ENCODE peak calls at places on chromosomes 7 and 10, in four cellular contexts. B is HFF-Myc, G is AG04450, R is GM10248. Z is an unnamed sample.

GRCh38 chr7:4124904-4125477 is 557.1 kb upstream of the FOXK1 start:
- DNase-seq in B (no peak), G (no peak), R (no peak), Z (no peak)

GRCh38 chr10:47412869-47413268 is 28.8 kb upstream of the ZNF488 start:
- DNase-seq in B (no peak), G (no peak), R (no peak), Z (no peak)

GRCh38 chr7:29946428-29947186 is 43.0 kb downstream of the SCRN1 start:
- DNase-seq in B (no peak), G (no peak), R (no peak), Z (no peak)

GRCh38 chr10:96305019-96305418 is 785 bp downstream of the DNTT start:
- DNase-seq in B (no peak), G (no peak), R (no peak), Z (no peak)

GRCh38 chr10:100750291-100751210 is 5.2 kb downstream of the PAX2 start:
- DNase-seq in B (no peak), G (no peak), R (no peak), Z (no peak)

GRCh38 chr10:34801066-34801738 is 13.9 kb downstream of the PARD3 start:
- DNase-seq in B (no peak), G (no peak), R (no peak), Z (no peak)

GRCh38 chr10:14329609-14330246 is 996 bp downstream of the FRMD4A start:
- DNase-seq in B (no peak), G (no peak), R (no peak), Z (no peak)

GRCh38 chr7:55427279-55427788 is 62.2 kb downstream of the LANCL2 start:
- DNase-seq in B (no peak), G (no peak), R (no peak), Z (no peak)

GRCh38 chr7:128129224-128129864 is 98.1 kb upstream of the LRRC4 start:
- DNase-seq in B (no peak), G (no peak), R (no peak), Z (no peak)

GRCh38 chr7:121159553-121159952 is 169.2 kb upstream of the WNT16 start:
- DNase-seq in B (no peak), G (no peak), R (no peak), Z (no peak)

GRCh38 chr7:121164247-121164646 is 164.6 kb upstream of the WNT16 start:
- DNase-seq in B (no peak), G (no peak), R (no peak), Z (no peak)

GRCh38 chr7:121160150-121161008 is 168.4 kb upstream of the WNT16 start:
- DNase-seq in B (no peak), G (no peak), R (no peak), Z (no peak)

GRCh38 chr7:121166885-121167284 is 161.9 kb upstream of the WNT16 start:
- DNase-seq in B (no peak), G (no peak), R (no peak), Z (no peak)

DNA sequence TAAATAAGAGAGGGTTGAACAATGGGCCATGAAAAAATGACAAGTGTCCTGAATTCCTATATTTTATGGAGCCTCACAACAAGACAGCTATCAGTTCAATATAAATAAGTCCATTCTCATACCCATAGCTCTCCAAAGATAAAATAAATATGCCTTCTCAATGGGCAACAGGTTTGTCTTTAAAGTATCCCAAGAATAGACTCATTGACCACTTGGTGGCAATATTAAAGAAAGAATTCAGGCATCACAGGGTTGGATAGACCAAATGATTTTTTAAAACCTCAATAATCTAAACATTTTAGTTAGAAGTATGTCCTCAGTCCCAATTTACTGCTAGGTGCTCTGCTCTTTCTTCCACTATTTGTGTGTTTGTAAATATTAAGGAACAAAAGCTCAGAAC is 165.1 kb upstream of the WNT16 start:
- DNase-seq in B (no peak), G (no peak), R (no peak), Z (no peak)
- TF ChIP-seq CTCF in B (no peak), G (no peak), R (no peak), Z (no peak)

GRCh38 chr7:27771111-27771510 is 31.1 kb downstream of the TAX1BP1 start:
- DNase-seq in B (no peak), G (no peak), R (no peak), Z (no peak)

GRCh38 chr7:27779873-27780272 is 39.9 kb downstream of the TAX1BP1 start:
- DNase-seq in B (no peak), G (no peak), R (no peak), Z (no peak)

GRCh38 chr7:27775772-27776171 is 35.8 kb downstream of the TAX1BP1 start:
- DNase-seq in B (no peak), G (no peak), R (no peak), Z (no peak)

GRCh38 chr7:27777662-27778061 is 37.7 kb downstream of the TAX1BP1 start:
- DNase-seq in B (no peak), G (no peak), R (no peak), Z (no peak)

DNA sequence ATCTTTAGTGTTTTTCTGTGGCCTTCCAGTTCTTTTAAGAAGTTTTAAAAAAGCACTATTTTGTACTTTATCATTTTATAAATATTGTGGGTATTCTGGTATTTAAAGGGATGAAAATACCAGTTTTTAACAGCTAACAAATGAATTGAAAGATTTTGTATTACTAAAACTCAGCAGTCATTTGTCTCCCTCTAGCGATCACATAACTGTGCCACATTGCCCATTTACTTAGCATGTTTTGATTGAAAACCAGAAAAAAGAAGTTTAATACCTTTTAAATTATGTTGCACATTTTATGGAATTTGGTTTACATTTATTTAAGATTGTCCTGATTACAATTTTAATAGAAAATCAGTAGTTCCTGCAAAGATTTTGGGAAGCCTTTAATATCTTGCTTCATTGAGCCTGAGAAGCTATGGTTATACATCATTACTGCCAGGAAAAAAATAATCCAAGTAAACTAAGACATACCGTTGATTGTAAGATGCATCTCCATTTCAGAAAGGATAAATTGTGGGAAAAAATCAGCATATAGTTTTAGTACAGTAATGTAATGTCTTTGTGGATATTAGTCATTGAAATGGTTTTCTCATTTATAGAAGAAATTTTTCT is 34.9 kb downstream of the TAX1BP1 start:
- DNase-seq in B (no peak), G (no peak), R (no peak), Z (no peak)
- TF ChIP-seq CTCF in B (peak; percentile 64), G (peak; percentile 63), R (peak; percentile 69), Z (peak; percentile 72)

GRCh38 chr7:131489196-131489595 is 67.2 kb downstream of the PODXL start:
- DNase-seq in B (no peak), G (no peak), R (no peak), Z (no peak)

GRCh38 chr7:131487217-131487616 is 69.2 kb downstream of the PODXL start:
- DNase-seq in B (no peak), G (no peak), R (no peak), Z (no peak)

GRCh38 chr7:131489881-131490280 is 66.5 kb downstream of the PODXL start:
- DNase-seq in B (no peak), G (no peak), R (no peak), Z (no peak)

GRCh38 chr7:131486346-131486745 is 70.1 kb downstream of the PODXL start:
- DNase-seq in B (no peak), G (no peak), R (no peak), Z (no peak)

DNA sequence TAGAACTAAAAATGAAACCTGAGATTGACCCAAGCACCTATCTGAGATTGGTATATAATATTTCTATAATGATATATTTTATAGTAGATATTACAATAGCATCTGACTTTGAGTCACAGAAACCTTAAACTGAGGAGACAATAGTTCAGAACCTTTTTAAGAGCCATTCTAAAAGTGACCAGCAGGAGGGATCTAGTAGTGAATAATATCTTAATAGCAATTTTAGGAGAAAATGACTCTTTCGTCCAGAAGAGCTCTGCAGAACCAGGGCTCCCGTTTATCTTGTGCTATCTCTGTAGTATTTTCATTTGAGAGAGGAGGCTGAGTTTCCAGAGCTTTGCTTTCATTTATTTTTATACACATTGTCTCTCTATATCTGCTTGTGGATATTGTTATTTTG is 68.1 kb downstream of the PODXL start:
- DNase-seq in B (no peak), G (no peak), R (no peak), Z (no peak)
- TF ChIP-seq CTCF in B (peak; percentile 21), G (peak; percentile 41), R (no peak), Z (peak; percentile 17)

GRCh38 chr7:70190266-70190665 is 592.0 kb downstream of the AUTS2 start:
- DNase-seq in B (no peak), G (no peak), R (no peak), Z (no peak)

GRCh38 chr7:70189261-70189660 is 591.0 kb downstream of the AUTS2 start:
- DNase-seq in B (no peak), G (no peak), R (no peak), Z (no peak)

GRCh38 chr7:70189776-70190175 is 591.5 kb downstream of the AUTS2 start:
- DNase-seq in B (no peak), G (no peak), R (no peak), Z (no peak)

GRCh38 chr7:70193514-70193913 is 595.2 kb downstream of the AUTS2 start:
- DNase-seq in B (no peak), G (no peak), R (no peak), Z (no peak)
- TF ChIP-seq CTCF in B (no peak), G (no peak), R (peak; percentile 27), Z (peak; percentile 37)

DNA sequence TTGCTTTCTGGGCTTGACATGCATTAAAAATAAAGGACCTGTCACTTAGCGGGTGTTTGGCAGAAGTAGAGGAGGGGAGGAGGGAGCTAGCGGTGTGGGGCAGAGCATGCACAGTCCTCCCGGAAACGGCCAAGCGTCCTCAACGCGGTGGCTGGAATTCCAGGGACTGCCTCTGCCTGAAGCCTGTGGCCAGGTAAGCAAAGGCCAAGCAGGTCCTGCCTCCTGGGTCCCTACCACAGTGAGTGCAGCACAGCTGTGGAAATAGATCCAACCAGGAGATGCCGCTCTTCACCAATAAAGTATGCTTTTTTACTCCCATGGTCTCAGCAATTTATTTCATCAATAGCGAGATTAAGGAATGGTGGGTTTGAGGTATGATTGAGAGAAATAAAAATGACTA is 323.4 kb downstream of the WDR37 start:
- DNase-seq in B (no peak), G (no peak), R (no peak), Z (no peak)
- TF ChIP-seq CTCF in B (no peak), G (no peak), R (no peak), Z (peak; percentile 57)

DNA sequence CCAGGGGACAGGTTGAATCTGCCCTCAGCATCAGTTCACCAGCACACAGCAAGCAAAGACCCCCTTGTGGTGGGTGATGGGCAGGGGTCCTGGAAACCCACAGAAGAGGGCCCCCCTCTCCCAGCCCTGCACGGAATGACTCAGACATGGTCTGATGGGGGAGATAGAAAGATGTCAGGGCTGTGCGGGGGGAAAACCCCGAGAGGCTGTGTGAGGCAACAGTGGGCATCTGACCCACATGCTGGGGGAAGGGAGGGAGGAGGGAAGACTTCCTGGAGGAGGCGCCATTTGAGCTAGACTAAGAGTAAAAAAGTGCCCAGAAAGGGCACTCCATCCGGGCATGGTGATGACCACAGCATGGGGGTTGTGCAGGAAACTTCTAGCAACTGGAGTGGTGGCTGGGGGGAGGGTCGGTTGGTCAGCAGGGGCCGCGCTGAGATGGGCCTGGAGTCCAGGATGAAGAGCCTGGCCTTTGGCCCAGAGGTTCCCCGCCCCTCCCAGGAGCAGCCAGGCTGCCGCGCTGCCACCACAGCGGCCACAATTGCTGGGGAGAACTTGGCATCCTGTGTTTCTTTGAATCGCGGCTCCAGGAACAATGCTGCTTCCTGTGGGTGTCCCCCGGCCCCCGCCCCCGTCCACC is 2.5 kb downstream of the LFNG start:
- DNase-seq in B (no peak), G (no peak), R (no peak), Z (no peak)
- TF ChIP-seq CTCF in B (no peak), G (no peak), R (no peak), Z (no peak)

DNA sequence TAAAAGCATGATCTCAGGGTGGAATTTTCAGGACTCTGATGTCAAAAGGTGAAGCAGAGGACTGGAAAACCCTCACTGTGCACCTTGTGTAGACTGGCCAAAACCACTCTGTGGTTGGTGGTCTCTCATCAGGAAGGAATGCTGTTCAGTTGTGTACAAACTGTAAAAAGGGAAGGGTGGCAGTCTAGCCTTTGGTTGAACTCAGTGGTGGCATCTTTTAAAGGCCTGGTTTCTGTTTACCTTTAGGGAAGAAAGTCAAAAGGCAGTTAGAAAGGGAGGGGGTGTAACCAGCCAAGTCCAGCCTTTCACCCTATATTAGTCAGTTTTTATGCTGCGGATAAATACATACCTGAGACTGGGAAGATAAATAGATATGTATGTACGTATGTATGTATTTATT is 7.0 kb upstream of the ACTR3B start:
- DNase-seq in B (no peak), G (no peak), R (no peak), Z (no peak)
- TF ChIP-seq CTCF in B (no peak), G (no peak), R (no peak), Z (no peak)

Z was measured in progenitor cell of endocrine pancreas.